ENCODE peak calls at places on chromosomes 5 and 9, in four cellular contexts. Y, P, X and A are unnamed samples.

GRCh38 chr5:138641547-138642298 is 66.5 kb upstream of the HSPA9 start:
- DNase-seq in Y (peak), P (no peak), X (peak), A (peak)

GRCh38 chr9:35826071-35826701 is 2.3 kb downstream of the FAM221B start:
- DNase-seq in P (peak), X (peak), Y (no peak), A (peak)

GRCh38 chr5:139709587-139710369 is 61.6 kb downstream of the CXXC5 start:
- DNase-seq in Y (no peak), X (no peak), P (no peak), A (no peak)

GRCh38 chr5:107469485-107469884 is 201.3 kb downstream of the EFNA5 start:
- DNase-seq in X (no peak), P (no peak), Y (no peak), A (no peak)

GRCh38 chr5:144187699-144188294 is 17.1 kb downstream of the KCTD16 start:
- DNase-seq in Y (no peak), X (no peak), P (no peak), A (no peak)

GRCh38 chr9:71704806-71705205 is 63.5 kb downstream of the CEMIP2 start:
- DNase-seq in P (no peak), Y (no peak), X (no peak), A (no peak)

GRCh38 chr9:6383551-6384225 is 29.3 kb upstream of the UHRF2 start:
- DNase-seq in Y (no peak), P (no peak), X (no peak), A (no peak)

GRCh38 chr5:74624931-74625505 is 15.5 kb downstream of the ENC1 start:
- DNase-seq in X (no peak), P (no peak), Y (no peak), A (no peak)

GRCh38 chr5:57302643-57303042 is 128.8 kb downstream of the GPBP1 start:
- DNase-seq in X (no peak), Y (no peak), P (no peak), A (no peak)

GRCh38 chr5:131282235-131282634 is 18.4 kb downstream of the CDC42SE2 start:
- DNase-seq in X (no peak), P (no peak), Y (no peak), A (no peak)

GRCh38 chr5:149799119-149799623 is 69.1 kb downstream of the PPARGC1B start:
- DNase-seq in X (no peak), P (no peak), Y (no peak), A (peak)

GRCh38 chr5:82748688-82749091 is 328.5 kb downstream of the TMEM167A start:
- DNase-seq in P (no peak), Y (no peak), X (no peak), A (no peak)

GRCh38 chr5:664343-664993 is 28.7 kb downstream of the TPPP start:
- DNase-seq in P (no peak), Y (no peak), X (no peak), A (no peak)

GRCh38 chr5:73119492-73120157 is 750 bp upstream of the TMEM171 start:
- DNase-seq in P (no peak), X (no peak), Y (no peak), A (no peak)

GRCh38 chr5:95564450-95564849 is 9.5 kb downstream of the ARSK start:
- DNase-seq in P (no peak), X (no peak), Y (no peak), A (no peak)

GRCh38 chr5:145568581-145568980 is 266.6 kb downstream of the PRELID2 start:
- DNase-seq in X (no peak), P (no peak), Y (no peak), A (no peak)

GRCh38 chr5:68383888-68384310 is 168.3 kb downstream of the PIK3R1 start:
- DNase-seq in P (no peak), Y (no peak), X (no peak), A (no peak)

GRCh38 chr9:37034320-37034937 is 361 bp upstream of the PAX5 start:
- DNase-seq in X (no peak), Y (no peak), P (no peak), A (no peak)

GRCh38 chr9:20479419-20480155 is 142.7 kb downstream of the MLLT3 start:
- DNase-seq in P (no peak), X (no peak), Y (no peak), A (no peak)

GRCh38 chr9:130002320-130002719 is 40.7 kb downstream of the FNBP1 start:
- DNase-seq in P (no peak), Y (no peak), X (no peak), A (no peak)